ENCODE peak calls at places on chromosomes 7 and 10, in six cellular contexts. K is GM23338, Z is endodermal cell, A is sigmoid colon, X is suprapubic skin, G is right cardiac atrium. B is an unnamed sample. For H3K27me3, the result is how much of the 10 kb centered on the place peaks cover.

GRCh38 chr10:71366710-71367109 is 30.0 kb upstream of the CDH23 start:
- DNase-seq in G (no peak), X (no peak), K (no peak), A (no peak), Z (no peak), B (peak)

GRCh38 chr10:73839276-73839966 is 28.0 kb upstream of the NDST2 start:
- DNase-seq in X (no peak), Z (no peak), A (no peak), G (no peak), K (no peak), B (no peak)

GRCh38 chr10:43409385-43410109 is 561 bp upstream of the HNRNPF start:
- DNase-seq in Z (no peak), G (peak), X (no peak), K (no peak), A (peak), B (peak)

GRCh38 chr7:2013381-2014311 is 219.1 kb downstream of the MAD1L1 start:
- DNase-seq in X (peak), Z (no peak), A (peak), K (no peak), G (peak), B (no peak)

GRCh38 chr7:118148930-118149329 is 35.0 kb upstream of the LSM8 start:
- DNase-seq in Z (no peak), K (no peak), A (no peak), G (no peak), X (no peak), B (peak)

GRCh38 chr10:117552156-117552620 is 9.6 kb downstream of the EMX2 start:
- DNase-seq in X (no peak), G (no peak), A (no peak), K (peak), Z (peak), B (peak)

GRCh38 chr10:132698761-132699391 is 87.1 kb downstream of the NKX6-2 start:
- DNase-seq in Z (peak), A (peak), X (peak), G (no peak), K (no peak), B (no peak)

GRCh38 chr10:62869958-62870357 is 53.8 kb upstream of the EGR2 start:
- DNase-seq in X (no peak), G (no peak), Z (no peak), K (no peak), A (no peak), B (peak)

GRCh38 chr7:97503367-97504094 is 228.4 kb upstream of the TAC1 start:
- DNase-seq in G (no peak), X (no peak), Z (peak), K (peak), A (no peak), B (no peak)

GRCh38 chr7:140281960-140282359 is 105.2 kb upstream of the KDM7A start:
- DNase-seq in A (no peak), Z (no peak), G (no peak), X (no peak), K (no peak), B (no peak)

GRCh38 chr10:98376485-98376884 is 38.5 kb downstream of the PYROXD2 start:
- DNase-seq in K (no peak), Z (no peak), X (no peak), G (no peak), A (no peak), B (no peak)

GRCh38 chr10:94439275-94439861 is 37.0 kb downstream of the TBC1D12 start:
- DNase-seq in G (peak), K (peak), A (no peak), Z (peak), X (no peak), B (peak)

GRCh38 chr10:27893320-27894014 is 105.4 kb downstream of the ODAD2 start:
- DNase-seq in Z (no peak), G (no peak), A (no peak), X (no peak), K (no peak), B (peak)

GRCh38 chr10:70258216-70258615 is 25.0 kb upstream of the PPA1 start:
- DNase-seq in Z (no peak), K (no peak), A (no peak), X (no peak), G (no peak), B (no peak)

GRCh38 chr7:21967500-21968099 is 21.9 kb upstream of the CDCA7L start:
- DNase-seq in Z (no peak), X (no peak), G (no peak), K (no peak), A (no peak), B (no peak)

GRCh38 chr7:143882020-143882610 is 19.9 kb downstream of the TCAF1 start:
- DNase-seq in K (peak), G (peak), A (peak), X (no peak), Z (peak), B (peak)

DNA sequence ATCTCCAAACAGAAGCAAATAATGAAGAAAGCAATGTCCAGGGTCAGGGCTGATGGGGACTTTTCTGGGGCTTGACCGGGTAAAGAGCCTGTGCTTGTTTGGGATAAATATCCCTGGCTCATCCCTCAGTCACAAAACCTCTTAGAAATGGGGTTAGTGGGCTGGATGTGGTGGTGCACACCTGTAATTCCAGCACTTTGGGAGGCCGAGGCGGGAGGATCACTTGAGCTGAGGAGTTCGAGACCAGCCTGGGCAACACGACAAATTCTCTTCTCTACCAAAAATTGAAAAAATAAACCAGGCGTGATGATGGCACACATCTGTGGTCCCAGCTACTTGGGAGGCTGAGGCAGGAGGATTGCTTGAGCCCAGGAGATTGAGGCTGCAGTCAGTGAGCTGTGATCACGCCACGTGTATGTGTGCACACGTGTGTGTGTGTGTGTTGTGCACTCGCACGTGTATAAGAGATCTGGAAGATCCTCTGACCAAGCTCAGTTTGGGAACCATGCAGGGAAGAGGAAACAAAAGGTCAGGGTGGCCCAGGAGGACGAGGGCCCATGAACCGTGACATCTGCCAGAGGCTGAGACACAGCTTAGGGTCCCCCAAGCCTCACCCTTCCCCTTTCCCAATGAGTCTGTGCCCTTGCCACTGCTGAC is 258.6 kb downstream of the TEX36 start:
- DNase-seq in Z (no peak), G (no peak), K (no peak), A (no peak), X (no peak), B (no peak)
- H3K27me3 ChIP-seq in Z (under half), G (under half), K (under half), A (under half), X (under half), B (under half)

GRCh38 chr10:14182781-14183180 is 147.9 kb downstream of the FRMD4A start:
- DNase-seq in A (no peak), G (no peak), K (no peak), X (no peak), Z (no peak), B (no peak)

GRCh38 chr10:14186245-14186644 is 144.5 kb downstream of the FRMD4A start:
- DNase-seq in Z (peak), G (no peak), K (peak), X (no peak), A (no peak), B (peak)

GRCh38 chr10:14181197-14181936 is 149.4 kb downstream of the FRMD4A start:
- DNase-seq in Z (no peak), A (no peak), X (no peak), K (no peak), G (no peak), B (no peak)

GRCh38 chr10:14184841-14185500 is 145.8 kb downstream of the FRMD4A start:
- DNase-seq in G (no peak), A (no peak), X (no peak), K (peak), Z (peak), B (no peak)

DNA sequence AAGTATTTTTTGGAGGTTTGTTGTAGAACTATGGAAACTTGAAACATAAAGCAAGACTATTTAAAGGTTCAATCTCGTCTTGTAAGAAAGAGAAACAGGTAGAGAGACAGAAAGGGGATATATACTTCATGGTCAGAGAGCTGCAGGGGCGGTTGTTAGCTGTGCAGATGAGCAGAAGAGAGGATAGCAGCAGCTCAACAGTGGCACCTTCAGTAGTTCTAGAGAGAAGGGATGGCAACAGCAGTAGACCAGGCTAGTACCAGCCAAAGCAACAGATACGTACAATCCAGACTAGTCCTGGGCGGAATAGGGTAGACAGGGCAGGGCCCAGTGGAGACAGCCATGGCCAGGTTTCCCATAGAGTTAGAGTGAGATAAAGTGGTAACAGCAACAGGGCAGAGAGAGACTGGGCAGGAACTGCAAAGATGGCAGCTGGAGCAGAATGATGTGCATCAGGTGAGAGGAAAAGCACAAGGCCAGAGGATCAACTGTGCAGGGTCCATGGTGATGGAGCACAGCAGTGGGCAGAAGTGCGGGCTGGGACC is 145.2 kb downstream of the FRMD4A start:
- DNase-seq in A (no peak), G (no peak), X (no peak), K (peak), Z (peak), B (peak)
- H3K27me3 ChIP-seq in A (under half), G (under half), X (under half), K (under half), Z (under half), B (under half)

DNA sequence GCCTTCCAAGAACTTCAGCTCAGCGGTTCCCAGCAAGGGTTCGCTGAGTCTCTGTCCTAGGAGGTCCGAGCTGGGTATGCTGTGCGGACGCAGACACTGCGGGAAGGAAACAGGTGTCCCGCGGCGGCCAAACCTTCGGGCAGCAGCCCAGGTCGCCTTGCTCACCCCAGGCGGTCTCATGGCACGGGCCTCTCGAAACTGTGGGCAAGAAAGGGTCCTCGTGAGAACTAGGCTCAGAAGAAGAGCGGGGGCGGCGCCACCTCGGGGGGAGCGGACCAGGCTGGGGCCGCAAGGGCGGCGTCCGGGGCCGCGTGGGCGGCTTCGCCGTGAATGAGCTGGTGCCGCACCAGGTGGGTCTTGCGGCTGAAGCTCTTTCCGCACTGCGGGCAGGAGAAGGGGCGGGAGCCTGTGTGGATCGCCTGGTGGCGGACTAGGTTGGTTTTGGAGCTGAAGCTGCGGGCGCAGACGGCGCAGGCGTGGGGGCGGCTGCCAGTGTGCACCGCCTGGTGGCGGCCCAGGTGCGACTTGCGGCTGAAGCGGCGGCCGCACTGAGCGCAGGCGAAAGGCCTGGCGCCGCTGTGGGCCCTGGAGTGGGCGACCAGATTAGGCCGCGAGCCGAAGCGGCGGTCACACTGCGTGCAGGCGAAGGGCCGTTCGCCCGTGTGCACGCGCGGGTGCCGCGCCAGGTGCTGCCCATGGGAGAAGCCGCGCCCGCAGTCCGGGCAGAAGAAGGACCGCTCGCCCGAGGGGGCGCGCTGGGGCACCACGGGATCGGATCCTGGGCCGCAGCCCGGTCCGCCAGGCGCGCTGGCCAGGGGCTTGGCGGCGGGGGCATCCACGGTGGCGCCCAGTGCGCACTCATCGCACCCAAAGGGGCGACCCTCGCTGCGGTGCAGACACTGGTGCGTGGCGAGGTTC is 8.6 kb downstream of the ZNF467 start:
- DNase-seq in Z (peak), G (no peak), A (no peak), K (peak), X (no peak), B (no peak)
- H3K27me3 ChIP-seq in Z (half or more), G (under half), A (under half), K (half or more), X (under half), B (under half)

GRCh38 chr10:15216700-15217099 is 48.2 kb upstream of the NMT2 start:
- DNase-seq in K (no peak), X (no peak), A (no peak), Z (no peak), G (no peak), B (no peak)
- H3K27me3 ChIP-seq in K (under half), X (under half), A (under half), Z (under half), G (under half), B (under half)

DNA sequence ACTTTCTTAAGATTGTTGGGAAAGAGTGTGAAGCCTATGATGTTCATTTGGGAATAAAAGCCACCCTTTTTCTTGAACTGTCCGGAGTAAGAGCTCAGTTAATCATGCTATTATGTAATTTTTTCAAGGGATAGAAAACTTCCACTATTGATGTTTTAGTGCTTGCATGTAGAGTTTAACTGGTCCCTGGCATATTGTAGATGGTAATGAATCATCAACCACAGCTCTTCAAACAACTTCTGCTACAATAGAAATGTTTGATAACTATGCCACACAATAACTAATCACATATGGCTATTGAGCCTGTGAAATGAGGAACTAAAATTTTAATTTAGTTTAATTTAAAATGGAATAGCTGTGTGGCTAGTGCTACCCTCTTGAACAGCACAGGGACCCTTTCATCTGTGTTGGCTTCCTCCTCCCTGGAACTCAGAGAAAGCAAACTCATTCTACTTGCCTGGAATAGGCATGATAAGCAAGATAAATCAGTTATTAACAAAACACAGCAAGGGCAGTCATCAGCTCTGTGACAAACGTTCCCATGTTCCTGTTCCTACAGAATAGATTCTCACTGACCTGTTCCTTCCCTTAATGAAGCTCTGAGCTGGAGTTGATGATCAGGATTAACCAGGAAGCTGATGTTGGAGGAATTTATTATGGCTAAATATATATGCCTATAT is 4.9 kb upstream of the SRI start:
- DNase-seq in X (no peak), Z (no peak), A (no peak), K (no peak), G (no peak), B (peak)
- H3K27me3 ChIP-seq in X (under half), Z (under half), A (under half), K (under half), G (under half), B (under half)